ENCODE peak calls at places on chromosome 10, in four cellular contexts. I, F, P and X are unnamed samples. For H3K36me3, the result is how much of the 10 kb centered on the place peaks cover.

GRCh38 chr10:98664329-98665042 is 217.8 kb upstream of the HPS1 start:
- DNase-seq in F (peak), P (no peak), I (peak), X (peak)

GRCh38 chr10:51630618-51631005 is 68.8 kb downstream of the CSTF2T start:
- DNase-seq in I (no peak), F (no peak), P (no peak), X (no peak)

GRCh38 chr10:78838141-78838540 is 230.6 kb upstream of the ZMIZ1 start:
- DNase-seq in P (no peak), F (no peak), I (no peak), X (no peak)

GRCh38 chr10:132588301-132589013 is 50.9 kb downstream of the INPP5A start:
- DNase-seq in F (no peak), I (peak), P (no peak), X (no peak)

GRCh38 chr10:100173035-100173434 is 12.8 kb downstream of the ERLIN1 start:
- DNase-seq in F (no peak), I (no peak), P (no peak), X (no peak)

GRCh38 chr10:111087968-111088505 is 11.2 kb downstream of the ADRA2A start:
- DNase-seq in P (no peak), I (no peak), F (no peak), X (no peak)

GRCh38 chr10:35595106-35595505 is 10.0 kb upstream of the GJD4 start:
- DNase-seq in F (no peak), I (no peak), P (no peak), X (no peak)

GRCh38 chr10:36779238-36779846 is 346.1 kb upstream of the ANKRD30A start:
- DNase-seq in F (peak), P (peak), I (peak), X (peak)

GRCh38 chr10:88232029-88232895 is 350.9 kb downstream of the RNLS start:
- DNase-seq in I (peak), P (no peak), F (no peak), X (no peak)

GRCh38 chr10:116809528-116810500 is 39.5 kb upstream of the ENO4 start:
- DNase-seq in F (no peak), I (peak), P (peak), X (peak)

GRCh38 chr10:90887555-90887954 is 15.8 kb downstream of the RPP30 start:
- DNase-seq in P (no peak), F (no peak), I (peak), X (peak)

GRCh38 chr10:103353281-103353680 is 2.3 kb upstream of the PCGF6 start:
- DNase-seq in F (no peak), P (no peak), I (peak), X (no peak)

GRCh38 chr10:49300140-49300974 is 1.4 kb downstream of the C10orf71 start:
- DNase-seq in I (no peak), P (peak), F (no peak), X (no peak)

GRCh38 chr10:22552888-22553378 is 161.4 kb downstream of the PIP4K2A start:
- DNase-seq in F (no peak), P (peak), I (peak), X (no peak)

GRCh38 chr10:37865957-37866671 is 8.7 kb upstream of the ZNF248 start:
- DNase-seq in I (no peak), P (no peak), F (no peak), X (no peak)

GRCh38 chr10:87961314-87961713 is 97.9 kb downstream of the PTEN start:
- DNase-seq in P (no peak), I (peak), F (peak), X (peak)

GRCh38 chr10:21265622-21266021 is 259.9 kb downstream of the SKIDA1 start:
- DNase-seq in P (no peak), F (peak), I (peak), X (peak)

GRCh38 chr10:68235111-68235510 is 3.2 kb upstream of the ATOH7 start:
- DNase-seq in F (no peak), I (no peak), P (no peak), X (peak)

GRCh38 chr10:45008524-45009161 is 7.9 kb downstream of the ZNF22 start:
- DNase-seq in F (peak), I (peak), P (peak), X (peak)

GRCh38 chr10:13528138-13528874 is 508 bp downstream of the BEND7 start:
- DNase-seq in I (peak), F (no peak), P (peak), X (no peak)

GRCh38 chr10:107340345-107340744 is 175.8 kb upstream of the SORCS1 start:
- DNase-seq in P (peak), F (no peak), I (peak), X (no peak)

GRCh38 chr10:31602541-31603244 is 283.7 kb downstream of the ZEB1 start:
- DNase-seq in I (peak), F (peak), P (peak), X (peak)

GRCh38 chr10:49446031-49446430 is 50.1 kb upstream of the DRGX start:
- DNase-seq in P (no peak), I (peak), F (no peak), X (peak)

GRCh38 chr10:86970887-86971145 is 2.5 kb downstream of the ADIRF start:
- DNase-seq in P (no peak), F (no peak), I (no peak), X (no peak)

GRCh38 chr10:72539137-72539536 is 86.7 kb downstream of the MICU1 start:
- DNase-seq in P (no peak), F (no peak), I (no peak), X (peak)

GRCh38 chr10:72545511-72545910 is 80.4 kb downstream of the MICU1 start:
- DNase-seq in P (no peak), I (no peak), F (no peak), X (no peak)

GRCh38 chr10:72540193-72540807 is 85.6 kb downstream of the MICU1 start:
- DNase-seq in P (no peak), I (peak), F (no peak), X (no peak)

GRCh38 chr10:72542396-72542815 is 83.5 kb downstream of the MICU1 start:
- DNase-seq in I (no peak), F (no peak), P (no peak), X (no peak)
- H3K36me3 ChIP-seq in I (under half), F (under half), P (under half), X (under half)

GRCh38 chr10:804787-805634 is 115.5 kb upstream of the DIP2C start:
- DNase-seq in P (no peak), I (no peak), F (no peak), X (no peak)
- H3K36me3 ChIP-seq in P (under half), I (under half), F (half or more), X (under half)

DNA sequence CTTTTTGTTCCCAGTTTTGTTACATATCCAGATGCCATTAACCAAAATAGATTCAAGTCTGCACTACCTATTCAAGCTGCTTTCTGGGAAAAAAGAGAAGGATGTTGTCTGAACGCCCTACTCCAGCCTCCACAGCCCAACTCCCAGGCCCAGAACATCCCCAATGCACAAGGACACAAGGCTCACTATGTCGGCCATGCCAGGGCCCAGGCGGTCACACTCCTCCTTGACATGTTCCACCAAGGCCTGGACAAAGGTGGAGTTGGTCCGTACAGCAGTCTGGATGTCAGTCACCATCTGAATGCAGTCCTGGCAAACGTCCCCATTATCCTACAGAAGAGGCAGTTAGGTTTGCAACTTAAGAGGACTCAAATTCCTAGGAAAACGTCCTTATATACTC is 23.2 kb downstream of the PSAP start:
- DNase-seq in I (no peak), P (no peak), F (no peak), X (no peak)
- H3K36me3 ChIP-seq in I (half or more), P (under half), F (half or more), X (under half)

DNA sequence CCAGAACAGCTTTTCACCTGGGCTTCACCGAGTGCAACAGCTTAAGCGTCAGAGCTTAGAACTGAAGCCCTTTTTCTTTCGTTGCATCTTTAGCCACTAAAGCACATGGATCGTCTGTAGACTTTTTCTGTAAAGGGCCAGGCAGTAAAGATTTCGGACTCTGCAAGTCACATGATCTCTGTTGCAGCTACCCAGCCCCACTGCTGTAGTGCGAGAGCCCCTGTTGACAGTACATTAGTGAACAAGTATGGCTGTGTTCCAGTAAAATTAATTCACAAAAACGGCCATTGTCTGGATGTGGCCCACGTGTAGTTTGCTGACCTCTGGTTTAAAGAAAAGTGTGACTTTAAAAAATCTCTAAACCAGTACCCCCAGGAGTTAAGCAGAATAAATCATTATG is 39.4 kb downstream of the FBH1 start:
- DNase-seq in F (no peak), P (no peak), I (no peak), X (no peak)
- H3K36me3 ChIP-seq in F (half or more), P (under half), I (under half), X (under half)

GRCh38 chr10:127020260-127020659 is 115.0 kb downstream of the DOCK1 start:
- DNase-seq in P (no peak), I (no peak), F (no peak), X (no peak)
- H3K36me3 ChIP-seq in P (under half), I (under half), F (under half), X (under half)